ENCODE peak calls at places on chromosomes 11 and 22, in six cellular contexts. T is A549, O is lower leg skin, Q is uterus, Y is H1, S is breast epithelium. U is an unnamed sample.

GRCh38 chr11:106242723-106243405 is 165.4 kb downstream of the AASDHPPT start:
- DNase-seq in T (no peak), O (no peak), Q (no peak), Y (no peak), S (no peak), U (no peak)

GRCh38 chr11:7672960-7673723 is at the start of gene CYB5R2:
- DNase-seq in T (peak; percentile 35), O (peak; percentile 67), Q (peak; percentile 84), Y (no peak), S (peak; percentile 62), U (no peak)

GRCh38 chr11:29318134-29318845 is 698.5 kb downstream of the KCNA4 start:
- DNase-seq in T (no peak), O (no peak), Q (no peak), Y (no peak), S (no peak), U (no peak)

GRCh38 chr11:68007498-68008380 is 2.4 kb upstream of the ALDH3B1 start:
- DNase-seq in T (no peak), O (no peak), Q (no peak), Y (no peak), S (no peak), U (no peak)

GRCh38 chr22:32776397-32776796 is 25.1 kb upstream of the TIMP3 start:
- DNase-seq in T (no peak), O (no peak), Q (no peak), Y (no peak), S (no peak), U (no peak)

GRCh38 chr11:113596658-113597057 is 109.5 kb downstream of the TMPRSS5 start:
- DNase-seq in T (no peak), O (no peak), Q (no peak), Y (no peak), S (no peak), U (no peak)

GRCh38 chr11:85810521-85810870 is 445 bp downstream of the SYTL2 start:
- DNase-seq in T (no peak), O (no peak), Q (no peak), Y (no peak), S (no peak), U (no peak)

GRCh38 chr22:42745118-42745517 is 24.4 kb upstream of the A4GALT start:
- DNase-seq in T (no peak), O (no peak), Q (no peak), Y (no peak), S (no peak), U (no peak)

GRCh38 chr22:30609260-30610185 is 2.5 kb downstream of the TCN2 start:
- DNase-seq in T (peak; percentile 78), O (peak; percentile 54), Q (peak; percentile 75), Y (no peak), S (no peak), U (peak; percentile 93)

GRCh38 chr11:9953994-9954626 is 290.2 kb downstream of the SWAP70 start:
- DNase-seq in T (no peak), O (no peak), Q (no peak), Y (no peak), S (no peak), U (no peak)

GRCh38 chr22:32130464-32130863 is 28.6 kb downstream of the C22orf42 start:
- DNase-seq in T (no peak), O (no peak), Q (no peak), Y (no peak), S (no peak), U (no peak)

GRCh38 chr11:75302346-75302745 is 49.1 kb downstream of the ARRB1 start:
- DNase-seq in T (no peak), O (no peak), Q (no peak), Y (no peak), S (no peak), U (no peak)

GRCh38 chr11:115606223-115607220 is 102.3 kb upstream of the CADM1 start:
- DNase-seq in T (no peak), O (no peak), Q (peak; percentile 27), Y (no peak), S (no peak), U (no peak)

GRCh38 chr11:83725718-83726117 is 439.6 kb upstream of the CCDC90B start:
- DNase-seq in T (no peak), O (no peak), Q (no peak), Y (no peak), S (no peak), U (no peak)

GRCh38 chr22:22061085-22062077 is 78.8 kb upstream of the TOP3B start:
- DNase-seq in T (peak; percentile 6), O (peak; percentile 47), Q (peak; percentile 77), Y (no peak), S (no peak), U (peak; percentile 93)

GRCh38 chr11:46700251-46701077 is at the start of the genes ARHGAP1 and ZNF408:
- DNase-seq in T (peak; percentile 89), O (peak; percentile 100), Q (peak; percentile 99), Y (peak; percentile 96), S (peak; percentile 99), U (peak; percentile 99)

GRCh38 chr11:203056-203944 is 3.9 kb downstream of the BET1L start:
- DNase-seq in T (no peak), O (peak; percentile 13), Q (peak; percentile 9), Y (no peak), S (no peak), U (no peak)

GRCh38 chr11:111655924-111656323 is 53.7 kb downstream of the SIK2 start:
- DNase-seq in T (no peak), O (no peak), Q (no peak), Y (no peak), S (no peak), U (no peak)

GRCh38 chr11:706439-706956 is 467 bp downstream of the EPS8L2 start:
- DNase-seq in T (peak; percentile 41), O (no peak), Q (no peak), Y (no peak), S (no peak), U (no peak)

GRCh38 chr11:114080769-114081168 is 21.3 kb downstream of the ZBTB16 start:
- DNase-seq in T (no peak), O (no peak), Q (no peak), Y (no peak), S (no peak), U (no peak)

GRCh38 chr22:37746366-37747089 is 49.7 kb downstream of the TRIOBP start:
- DNase-seq in T (no peak), O (no peak), Q (no peak), Y (no peak), S (no peak), U (peak; percentile 36)

GRCh38 chr22:35622132-35622913 is 5.2 kb upstream of the MB start:
- DNase-seq in T (no peak), O (peak; percentile 44), Q (peak; percentile 36), Y (no peak), S (peak; percentile 88), U (no peak)

GRCh38 chr22:41857160-41857859 is 24.4 kb downstream of the SREBF2 start:
- DNase-seq in T (peak; percentile 68), O (no peak), Q (peak; percentile 31), Y (peak; percentile 43), S (no peak), U (peak; percentile 95)

GRCh38 chr11:118658372-118659313 is 20.8 kb downstream of the TREH start:
- DNase-seq in T (no peak), O (no peak), Q (no peak), Y (no peak), S (no peak), U (peak; percentile 15)

GRCh38 chr11:103091024-103091423 is 936 bp downstream of the DCUN1D5 start:
- DNase-seq in T (peak; percentile 8), O (no peak), Q (no peak), Y (no peak), S (no peak), U (peak; percentile 59)

GRCh38 chr22:19431641-19432091 is at the start of gene HIRA:
- DNase-seq in T (peak; percentile 44), O (peak; percentile 57), Q (peak; percentile 67), Y (no peak), S (peak; percentile 53), U (peak; percentile 88)
- TF ChIP-seq POLR2A in T (peak; percentile 56), O (no peak), Q (no peak), Y (no peak), S (no peak), U (no peak)

DNA sequence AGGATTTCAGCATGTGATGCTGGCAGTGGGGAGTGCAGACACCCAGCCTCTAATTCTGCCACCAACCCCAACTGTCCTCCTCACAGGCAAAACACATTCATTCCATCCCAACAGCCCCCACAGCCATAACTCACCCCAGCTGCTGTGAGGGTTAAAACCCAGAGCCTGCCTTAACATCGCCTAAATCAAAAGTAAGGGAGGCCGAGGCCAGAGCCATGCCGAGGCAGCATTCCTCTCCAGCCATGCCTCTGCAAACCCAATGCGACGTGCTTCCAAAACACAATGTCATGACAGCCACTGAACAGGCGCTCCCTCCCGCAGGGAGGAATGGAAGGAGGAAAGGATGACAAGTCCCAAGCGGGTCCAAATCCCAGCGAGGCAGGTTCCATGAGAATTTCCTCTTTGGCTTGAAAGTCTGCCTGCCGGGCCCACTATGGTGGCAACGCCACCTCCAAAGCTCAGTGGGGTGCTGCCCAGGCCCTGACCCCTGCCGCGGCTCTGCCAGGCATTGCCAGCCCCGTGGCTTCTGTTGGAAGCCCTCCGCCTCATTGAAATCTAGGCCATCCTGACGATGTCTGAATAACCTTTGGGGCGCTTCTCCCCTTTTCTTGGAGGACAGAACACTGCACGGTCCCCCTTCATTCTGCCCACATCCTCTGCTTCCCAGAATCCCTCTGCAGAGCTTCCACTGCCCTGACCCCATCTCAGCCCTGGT is 472.3 kb downstream of the BRD1 start:
- DNase-seq in T (no peak), O (no peak), Q (no peak), Y (no peak), S (no peak), U (no peak)
- TF ChIP-seq CTCF in T (no peak), O (no peak), Q (no peak), Y (no peak), S (no peak), U (no peak)

GRCh38 chr11:17529814-17530162 is 14.4 kb downstream of the USH1C start:
- DNase-seq in T (no peak), O (no peak), Q (no peak), Y (no peak), S (no peak), U (no peak)
- H3K4me3 ChIP-seq in T (no peak overlapping the region), O (no peak overlapping the region), Q (no peak overlapping the region), Y (no peak overlapping the region), S (no peak overlapping the region), U (no peak overlapping the region)

GRCh38 chr11:2929511-2929879 is 275 bp upstream of the PHLDA2 start:
- DNase-seq in T (peak; percentile 89), O (no peak), Q (no peak), Y (no peak), S (peak; percentile 52), U (peak; percentile 50)
- TF ChIP-seq POLR2A in T (no peak), O (no peak), Q (no peak), Y (no peak), S (no peak), U (no peak)

GRCh38 chr22:34001701-34002466 is 81.6 kb upstream of the LARGE1 start:
- DNase-seq in T (no peak), O (no peak), Q (no peak), Y (no peak), S (no peak), U (no peak)

GRCh38 chr22:34000879-34001526 is 80.7 kb upstream of the LARGE1 start:
- DNase-seq in T (no peak), O (no peak), Q (no peak), Y (no peak), S (no peak), U (no peak)

DNA sequence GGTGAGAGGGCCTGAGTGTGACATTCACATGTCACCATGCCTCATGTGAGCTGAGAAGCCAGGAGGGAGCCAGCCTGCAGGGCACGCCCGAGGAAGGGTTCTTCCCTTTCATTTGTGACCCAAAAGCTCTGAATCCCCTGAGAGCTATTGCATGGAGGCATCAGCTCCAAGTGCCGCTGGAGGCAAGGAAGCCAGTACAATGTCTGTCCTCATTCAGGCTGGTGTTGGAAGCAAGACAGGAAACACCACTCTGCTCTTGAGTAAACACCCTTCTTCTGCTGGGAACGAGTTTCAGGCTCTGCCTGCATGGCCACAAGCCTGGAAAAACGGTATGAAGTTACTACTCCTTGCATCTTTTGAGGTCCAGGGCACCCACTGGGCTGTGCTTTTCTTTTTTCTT is 83.8 kb upstream of the LARGE1 start:
- DNase-seq in T (no peak), O (no peak), Q (no peak), Y (no peak), S (no peak), U (no peak)
- TF ChIP-seq CTCF in T (no peak), O (no peak), Q (no peak), Y (no peak), S (no peak), U (no peak)